ENCODE peak calls at places on chromosomes 6 and 20, in four cellular contexts. V is H1, M is HepG2, O is GM12878. U is an unnamed sample.

GRCh38 chr6:17490724-17491123 is 97.3 kb downstream of the CAP2 start:
- DNase-seq in O (no peak), M (no peak), V (no peak), U (no peak)

GRCh38 chr20:33443512-33444239 is at the start of gene SNTA1:
- DNase-seq in V (peak; percentile 77), O (no peak), M (peak; percentile 92), U (peak; percentile 99)

GRCh38 chr6:137240168-137240567 is 21.0 kb upstream of the IFNGR1 start:
- DNase-seq in O (no peak), M (peak; percentile 35), V (no peak), U (no peak)

GRCh38 chr6:72740135-72740534 is 118.3 kb downstream of the KCNQ5 start:
- DNase-seq in O (peak; percentile 90), M (no peak), V (no peak), U (no peak)

GRCh38 chr6:10407018-10407673 is 7.7 kb downstream of the TFAP2A start:
- DNase-seq in M (no peak), O (no peak), V (no peak), U (no peak)

GRCh38 chr6:62652692-62653328 is 366.8 kb upstream of the KHDRBS2 start:
- DNase-seq in V (no peak), M (no peak), O (no peak), U (no peak)

GRCh38 chr6:38266921-38267354 is 372.8 kb downstream of the BTBD9 start:
- DNase-seq in O (no peak), M (no peak), V (no peak), U (peak; percentile 71)

GRCh38 chr6:139416146-139416545 is 41.7 kb upstream of the CITED2 start:
- DNase-seq in V (no peak), O (no peak), M (no peak), U (no peak)

GRCh38 chr6:111750753-111751684 is 122.2 kb downstream of the FYN start:
- DNase-seq in V (peak; percentile 41), O (no peak), M (no peak), U (no peak)

GRCh38 chr20:37575884-37576283 is 48.2 kb upstream of the BLCAP start:
- DNase-seq in O (peak; percentile 36), M (no peak), V (no peak), U (no peak)

GRCh38 chr6:150998992-150999975 is 133.8 kb downstream of the MTHFD1L start:
- DNase-seq in O (no peak), M (no peak), V (no peak), U (no peak)

GRCh38 chr6:80689700-80690099 is 583.2 kb downstream of the BCKDHB start:
- DNase-seq in O (no peak), V (no peak), M (no peak), U (no peak)

GRCh38 chr6:1577146-1577680 is 32.5 kb upstream of the FOXC1 start:
- DNase-seq in V (no peak), O (no peak), M (no peak), U (no peak)

GRCh38 chr20:3797592-3798404 is 1.7 kb downstream of the CDC25B start:
- DNase-seq in M (peak; percentile 85), V (no peak), O (no peak), U (peak; percentile 11)

DNA sequence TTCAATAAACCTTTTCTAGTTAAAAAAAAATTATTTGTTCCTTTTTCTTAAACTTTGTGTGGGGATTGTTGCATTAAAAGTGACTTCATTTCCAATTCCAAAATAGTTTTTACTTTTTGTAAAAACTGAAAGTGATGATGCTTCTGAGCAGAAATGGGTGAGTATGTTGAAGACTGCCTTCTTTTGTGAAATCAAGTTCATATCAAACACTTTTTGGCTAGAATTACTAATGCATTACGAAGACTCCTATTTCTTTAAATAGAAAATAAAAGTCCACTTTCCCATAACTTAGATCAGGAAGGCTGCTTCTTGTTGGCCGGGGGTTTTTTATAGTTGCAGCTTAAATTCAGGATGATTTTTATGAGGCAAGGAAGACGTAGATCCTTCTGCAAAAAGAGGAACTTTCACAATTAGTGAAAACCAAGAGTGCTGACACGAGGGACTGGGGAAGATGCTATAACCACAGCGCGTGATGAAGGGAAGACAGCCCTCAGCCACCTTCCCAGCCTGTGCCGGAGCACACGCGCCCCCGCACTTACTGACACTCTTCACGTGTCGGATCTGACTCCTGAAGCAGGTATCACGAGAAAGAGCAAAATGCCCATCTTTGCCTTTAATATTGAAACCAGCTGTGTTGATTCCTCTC is 206.1 kb upstream of the PRDM1 start:
- DNase-seq in M (no peak), O (peak; percentile 33), V (no peak), U (no peak)
- TF ChIP-seq TCF12 in M (no peak), O (peak; percentile 24), V (no peak), U (no peak)

DNA sequence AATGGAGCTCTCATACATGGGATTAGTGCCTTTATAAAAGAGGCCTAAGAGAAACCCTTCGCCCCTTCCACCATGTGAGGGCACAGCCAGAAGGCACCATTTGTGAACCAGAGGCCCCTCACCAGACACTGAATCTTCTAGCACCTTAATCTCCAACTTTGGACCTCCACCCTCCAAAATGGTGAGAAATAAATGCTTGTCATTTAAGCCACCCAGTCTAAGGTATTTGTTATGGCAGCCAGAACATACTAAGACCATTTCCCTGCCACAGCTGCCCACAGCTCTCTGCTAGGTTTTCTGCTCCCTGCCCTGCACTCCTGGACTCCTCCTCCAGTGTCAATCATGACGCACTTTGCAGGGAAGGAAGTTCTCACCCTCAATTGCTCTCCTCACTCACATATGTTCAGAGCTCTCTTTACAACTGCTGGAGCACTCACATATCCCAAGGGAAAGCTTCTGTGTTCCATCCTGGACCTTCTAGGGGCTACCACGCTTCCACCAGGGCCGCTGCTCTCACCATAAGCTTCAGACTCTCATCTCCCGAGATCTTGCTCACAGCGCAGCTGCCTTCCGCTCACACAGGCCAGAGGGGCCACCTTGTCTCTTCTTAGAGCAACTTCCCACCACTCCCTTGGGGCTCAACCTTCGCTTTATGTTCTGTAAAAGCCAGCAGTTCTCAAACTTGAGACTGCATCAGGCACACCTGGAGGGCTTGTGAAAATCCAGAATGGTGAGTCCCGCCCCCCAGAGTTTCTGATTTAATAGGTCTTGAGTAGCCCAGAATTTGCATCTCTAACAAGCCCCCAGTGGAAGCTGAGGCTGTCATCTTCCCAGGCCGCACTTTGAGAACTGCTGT is 1.6 kb upstream of the LY86 start:
- DNase-seq in V (no peak), M (no peak), O (peak; percentile 95), U (no peak)
- TF ChIP-seq RAD21 in V (no peak), M (no peak), O (no peak), U (no peak)

DNA sequence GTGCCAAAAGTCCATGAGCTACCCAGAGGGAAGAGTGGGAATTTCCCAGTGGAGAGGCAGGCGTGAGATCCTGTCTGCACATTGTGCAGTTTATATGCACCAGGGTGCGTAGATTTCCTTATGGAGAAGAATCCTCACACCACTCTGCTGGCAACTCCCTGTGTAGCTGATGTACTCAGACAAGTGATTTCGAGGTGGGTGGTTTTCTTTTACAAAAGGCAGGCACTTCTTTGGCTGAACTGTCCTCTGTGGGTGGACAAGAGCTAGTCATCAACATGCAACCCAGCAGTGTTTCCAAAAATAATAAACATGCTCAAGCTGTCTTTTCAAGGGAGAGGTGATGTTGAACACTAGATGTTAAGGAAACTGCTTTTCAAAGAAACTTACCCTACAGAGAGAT is 121.7 kb upstream of the NXT1 start:
- DNase-seq in V (no peak), M (no peak), O (no peak), U (no peak)
- H3K4me1 ChIP-seq in V (no peaks in the 10 kb centered on the region), M (peaks cover 33% of the 10 kb centered on the region), O (no peaks in the 10 kb centered on the region), U (no peaks in the 10 kb centered on the region)

DNA sequence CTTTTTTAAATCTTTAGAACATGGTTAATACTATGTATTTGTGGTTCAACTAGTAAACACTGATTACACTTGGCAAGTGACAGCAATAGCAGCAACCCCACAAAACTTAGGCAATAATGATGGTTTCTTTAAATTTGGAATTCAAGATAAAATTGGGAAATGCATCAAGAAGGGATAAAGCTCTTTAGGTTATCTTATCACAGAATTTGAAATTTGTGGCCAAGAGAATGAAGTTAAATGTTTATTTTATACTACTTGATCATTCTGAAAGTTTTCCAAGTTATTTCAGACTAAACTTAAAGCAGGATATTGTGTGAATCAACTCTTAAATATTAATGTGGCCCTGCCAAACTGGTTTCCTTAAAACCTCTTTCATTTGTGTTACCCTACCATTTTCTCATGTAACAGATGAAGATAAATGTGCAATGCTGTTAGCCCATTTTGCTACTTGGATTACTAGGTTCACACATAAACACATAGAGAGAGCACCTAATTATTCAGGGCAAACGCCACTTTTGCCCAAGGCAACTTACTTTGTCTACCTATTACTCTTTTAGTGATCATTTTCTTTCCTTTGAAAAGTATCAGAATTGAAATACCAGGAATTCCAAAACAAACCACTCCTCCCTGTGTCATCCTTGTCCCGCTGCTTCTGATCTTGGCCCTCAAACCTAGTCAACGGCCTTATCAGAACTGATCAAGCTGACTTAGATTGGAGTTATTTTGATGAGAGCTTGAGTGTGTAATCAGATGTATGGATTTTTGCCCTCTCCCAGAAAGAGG is 186.7 kb upstream of the TENT5A start:
- DNase-seq in V (no peak), M (no peak), O (no peak), U (no peak)
- TF ChIP-seq TCF12 in V (no peak), M (no peak), O (no peak), U (peak; percentile 55)

GRCh38 chr20:35510946-35511735 is 18.3 kb downstream of the C20orf173 start:
- DNase-seq in M (no peak), O (no peak), V (no peak), U (no peak)
- TF ChIP-seq RAD21 in M (no peak), O (no peak), V (no peak), U (no peak)

DNA sequence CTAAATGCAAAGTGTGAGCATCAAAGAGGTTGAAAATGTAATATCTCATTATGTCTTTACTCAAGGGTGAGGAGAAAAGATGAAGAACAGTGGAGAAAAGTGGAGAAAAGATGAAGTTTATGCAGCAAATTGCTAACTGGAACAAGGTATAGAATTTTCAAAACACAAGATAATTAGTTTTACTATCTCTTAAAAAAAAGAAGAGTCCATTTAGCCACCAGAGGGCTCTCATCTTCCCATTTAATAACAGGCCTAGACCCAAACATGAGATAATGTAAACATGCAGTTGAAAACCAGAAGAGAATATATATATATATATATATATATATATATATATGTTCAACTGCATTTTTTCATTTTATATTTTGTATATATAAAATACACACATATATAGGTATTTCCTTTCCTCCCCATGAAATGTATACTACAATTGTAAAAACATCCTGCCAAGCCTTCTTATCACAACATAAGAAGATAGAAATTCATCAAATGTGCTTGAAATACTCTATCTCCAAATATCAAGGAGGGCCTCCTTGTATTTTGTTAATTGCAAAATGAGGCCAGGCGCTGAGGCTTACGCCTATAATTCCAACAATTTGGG is 78.4 kb downstream of the ADTRP start:
- DNase-seq in O (no peak), V (no peak), M (peak; percentile 56), U (peak; percentile 50)
- H3K4me1 ChIP-seq in O (peaks cover 4% of the 10 kb centered on the region), V (no peaks in the 10 kb centered on the region), M (no peaks in the 10 kb centered on the region), U (peaks cover 7% of the 10 kb centered on the region)

U was measured in SK-N-SH.